ENCODE peak calls at places on chromosome 6, in ten cellular contexts. Z is bronchial epithelial cell; W is thyroid gland; E is breast epithelium; I is heart right ventricle; D is sigmoid colon; G is transverse colon; L is CD8-positive, alpha-beta T cell; F is ovary; N is PC-9. B is an unnamed sample.
A peak's percentile ranks its signal among the peaks of the same experiment; 100 is the strongest.

GRCh38 chr6:137218473-137218916 is 690 bp downstream of the IFNGR1 start:
- DNase-seq in Z (peak; percentile 80), W (peak; percentile 52), E (peak; percentile 37), I (peak; percentile 51), D (peak; percentile 83), G (peak; percentile 52), L (peak; percentile 24), F (no peak), N (peak; percentile 31), B (no peak)

GRCh38 chr6:31701666-31702420 is 1.3 kb downstream of the ABHD16A start:
- DNase-seq in Z (no peak), W (no peak), E (no peak), I (peak; percentile 53), D (no peak), G (no peak), L (no peak), F (peak; percentile 33), N (no peak), B (no peak)

GRCh38 chr6:137625808-137626207 is 131.6 kb upstream of the OLIG3 start:
- DNase-seq in Z (no peak), W (no peak), E (no peak), I (no peak), D (no peak), G (no peak), L (no peak), F (no peak), N (no peak), B (no peak)

GRCh38 chr6:100447900-100448700 is 16.6 kb downstream of the SIM1 start:
- DNase-seq in Z (no peak), W (no peak), E (no peak), I (no peak), D (no peak), G (no peak), L (no peak), F (no peak), N (no peak), B (no peak)

GRCh38 chr6:82773061-82773717 is 292.5 kb downstream of the UBE3D start:
- DNase-seq in Z (no peak), W (no peak), E (no peak), I (no peak), D (no peak), G (no peak), L (no peak), F (no peak), N (no peak), B (no peak)

GRCh38 chr6:129726650-129727049 is 16.7 kb upstream of the ARHGAP18 start:
- DNase-seq in Z (no peak), W (no peak), E (no peak), I (no peak), D (no peak), G (no peak), L (no peak), F (no peak), N (no peak), B (no peak)

GRCh38 chr6:130372786-130373185 is 7.0 kb downstream of the TMEM200A start:
- DNase-seq in Z (no peak), W (no peak), E (no peak), I (no peak), D (no peak), G (no peak), L (no peak), F (no peak), N (no peak), B (no peak)

GRCh38 chr6:22363166-22363965 is 66.5 kb upstream of the PRL start:
- DNase-seq in Z (peak; percentile 93), W (no peak), E (no peak), I (no peak), D (no peak), G (no peak), L (no peak), F (no peak), N (no peak), B (no peak)

GRCh38 chr6:137372532-137372931 is 121.7 kb downstream of the OLIG3 start:
- DNase-seq in Z (no peak), W (no peak), E (no peak), I (no peak), D (no peak), G (no peak), L (no peak), F (no peak), N (no peak), B (no peak)

GRCh38 chr6:118748311-118749062 is 97.1 kb upstream of the CEP85L start:
- DNase-seq in Z (peak; percentile 40), W (peak; percentile 7), E (no peak), I (peak; percentile 8), D (no peak), G (no peak), L (no peak), F (peak; percentile 68), N (no peak), B (no peak)

GRCh38 chr6:47414517-47415167 is 62.9 kb upstream of the CD2AP start:
- DNase-seq in Z (peak; percentile 32), W (peak; percentile 4), E (no peak), I (peak; percentile 15), D (no peak), G (no peak), L (peak; percentile 1), F (no peak), N (peak; percentile 3), B (peak; percentile 9)

GRCh38 chr6:85451586-85452306 is 1.9 kb downstream of the NT5E start:
- DNase-seq in Z (no peak), W (no peak), E (no peak), I (no peak), D (no peak), G (no peak), L (no peak), F (no peak), N (no peak), B (no peak)

GRCh38 chr6:52087498-52087999 is at the start of gene PKHD1:
- DNase-seq in Z (peak; percentile 54), W (no peak), E (no peak), I (no peak), D (no peak), G (peak; percentile 25), L (no peak), F (no peak), N (no peak), B (no peak)

GRCh38 chr6:125711013-125711675 is 38.3 kb upstream of the HEY2 start:
- DNase-seq in Z (no peak), W (no peak), E (no peak), I (no peak), D (no peak), G (no peak), L (no peak), F (no peak), N (no peak), B (no peak)
- TF ChIP-seq CTCF in Z (no peak), W (no peak), E (no peak), I (no peak), D (no peak), G (no peak), L (no peak), F (no peak), N (no peak), B (no peak)

DNA sequence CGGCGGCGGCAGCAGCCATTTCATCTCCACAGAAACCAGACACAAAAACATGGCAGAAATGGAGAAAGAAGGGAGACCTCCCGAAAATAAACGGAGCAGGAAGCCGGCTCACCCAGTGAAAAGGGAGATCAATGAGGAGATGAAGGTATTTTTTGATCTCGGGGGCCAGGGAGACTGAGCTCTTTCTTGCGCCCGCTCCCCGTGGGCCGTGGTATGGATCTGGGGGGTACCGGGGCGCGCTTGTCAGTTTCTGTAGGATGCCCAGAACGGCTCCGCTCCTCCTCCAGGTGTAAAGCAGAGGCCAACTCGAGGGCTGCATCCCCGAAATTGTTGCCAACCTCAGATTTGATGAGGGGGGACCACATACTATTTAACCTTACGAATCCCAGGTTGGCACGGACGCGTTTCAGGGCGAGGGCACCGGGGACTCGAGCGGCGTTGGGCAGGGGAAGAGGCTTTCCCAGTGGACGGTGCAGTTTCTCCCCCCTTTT is 696 bp downstream of the SOBP start:
- DNase-seq in Z (no peak), W (no peak), E (no peak), I (peak; percentile 15), D (peak; percentile 65), G (no peak), L (no peak), F (no peak), N (no peak), B (no peak)
- H3K27me3 ChIP-seq in Z (no peaks in the 10 kb centered on the region), W (no peaks in the 10 kb centered on the region), E (no peaks in the 10 kb centered on the region), I (no peaks in the 10 kb centered on the region), D (no peaks in the 10 kb centered on the region), G (peaks cover 72% of the 10 kb centered on the region), L (peaks cover 44% of the 10 kb centered on the region), F (no peaks in the 10 kb centered on the region), N (peaks cover 35% of the 10 kb centered on the region), B (peaks cover 35% of the 10 kb centered on the region)

GRCh38 chr6:63576985-63577712 is 4.9 kb downstream of the LOC128125822 start:
- DNase-seq in Z (no peak), W (no peak), E (no peak), I (no peak), D (no peak), G (no peak), L (no peak), F (no peak), N (no peak), B (no peak)

GRCh38 chr6:63578757-63579156 is 6.5 kb downstream of the LOC128125822 start:
- DNase-seq in Z (no peak), W (no peak), E (no peak), I (no peak), D (no peak), G (no peak), L (no peak), F (no peak), N (no peak), B (no peak)

GRCh38 chr6:63573899-63574553 is 1.7 kb downstream of the LOC128125822 start:
- DNase-seq in Z (peak; percentile 59), W (peak; percentile 38), E (no peak), I (peak; percentile 14), D (no peak), G (peak; percentile 57), L (no peak), F (no peak), N (peak; percentile 52), B (no peak)

GRCh38 chr6:63574554-63574900 is 2.2 kb downstream of the LOC128125822 start:
- DNase-seq in Z (no peak), W (no peak), E (no peak), I (no peak), D (no peak), G (no peak), L (no peak), F (no peak), N (no peak), B (no peak)

DNA sequence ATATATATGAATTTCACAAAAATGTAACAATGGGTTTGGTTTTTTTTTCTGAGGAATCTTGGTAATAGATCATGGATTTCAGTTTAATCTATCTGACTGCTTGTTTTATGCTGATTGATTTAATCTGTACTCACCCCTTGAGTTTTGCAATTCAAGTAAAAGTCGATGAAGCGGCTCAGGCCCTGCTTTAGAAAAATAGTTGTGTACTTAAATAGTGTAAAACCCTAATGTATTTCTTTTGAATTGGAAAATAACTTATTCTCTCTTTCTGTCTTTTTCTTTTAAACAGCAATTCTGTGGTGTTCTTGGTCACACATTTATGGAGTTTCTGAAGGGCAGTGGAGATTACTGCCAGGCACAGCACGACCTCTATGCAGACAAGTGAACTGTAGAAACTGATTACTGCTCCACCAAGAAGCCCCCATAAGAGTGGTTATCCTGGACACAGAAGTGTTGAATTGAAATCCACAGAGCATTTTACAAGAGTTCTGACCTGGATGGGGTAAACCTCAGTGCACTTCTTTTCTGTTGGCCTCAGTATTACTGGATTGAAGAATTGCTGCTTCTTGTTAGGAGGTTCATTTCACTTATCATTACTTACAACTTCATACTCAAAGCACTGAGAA is 4.0 kb downstream of the LOC128125822 start:
- DNase-seq in Z (no peak), W (no peak), E (no peak), I (no peak), D (no peak), G (no peak), L (no peak), F (no peak), N (no peak), B (no peak)
- H3K4me3 ChIP-seq in Z (no peak overlapping the region), W (no peak overlapping the region), E (no peak overlapping the region), I (no peak overlapping the region), D (no peak overlapping the region), G (no peak overlapping the region), L (no peak overlapping the region), F (no peak overlapping the region), N (no peak overlapping the region), B (no peak overlapping the region)

GRCh38 chr6:154448448-154449096 is 61.9 kb downstream of the CNKSR3 start:
- DNase-seq in Z (peak; percentile 41), W (no peak), E (no peak), I (peak; percentile 60), D (peak; percentile 87), G (peak; percentile 30), L (no peak), F (no peak), N (no peak), B (no peak)
- TF ChIP-seq CTCF in Z (peak; percentile 32), W (no peak), E (no peak), I (peak; percentile 39), D (peak; percentile 41), G (no peak), L (no peak), F (no peak), N (no peak), B (peak; percentile 42)

B was measured in BJ.